ENCODE peak calls at places on chromosomes 16 and 17, in nine cellular contexts. Z is T follicular helper cell; A is nephron progenitor cell; W is ovary; R is T-helper 1 cell; I is stimulated activated CD4-positive, alpha-beta T cell treated with anti-CD3 and anti-CD28 coated beads, Interleukin-4, amount 100 ng/mL, for 24 hours; M is GM03348; O is SK-MEL-5; T is T-helper 17 cell. F is an unnamed sample.

GRCh38 chr16:83145297-83145696 is 518.5 kb downstream of the CDH13 start:
- DNase-seq in Z (no peak), A (no peak), W (no peak), R (no peak), I (no peak), M (no peak), O (no peak), T (no peak), F (no peak)

GRCh38 chr16:57422026-57422944 is 17.7 kb downstream of the CCL17 start:
- DNase-seq in Z (no peak), A (peak; percentile 39), W (peak; percentile 42), R (no peak), I (no peak), M (peak; percentile 67), O (peak; percentile 83), T (no peak), F (no peak)

GRCh38 chr17:56087199-56087598 is 66.1 kb upstream of the ANKFN1 start:
- DNase-seq in Z (no peak), A (no peak), W (no peak), R (no peak), I (no peak), M (no peak), O (no peak), T (no peak), F (no peak)

GRCh38 chr17:45848868-45849535 is 4.3 kb downstream of the SPPL2C start:
- DNase-seq in Z (no peak), A (no peak), W (no peak), R (no peak), I (no peak), M (no peak), O (no peak), T (no peak), F (no peak)

GRCh38 chr16:87098361-87098760 is 218.8 kb downstream of the C16orf95 start:
- DNase-seq in Z (no peak), A (no peak), W (no peak), R (no peak), I (no peak), M (no peak), O (no peak), T (no peak), F (no peak)

GRCh38 chr16:68235882-68236803 is at the start of gene ESRP2:
- DNase-seq in Z (peak; percentile 33), A (peak; percentile 53), W (peak; percentile 71), R (peak; percentile 39), I (no peak), M (no peak), O (no peak), T (peak; percentile 25), F (peak; percentile 39)

GRCh38 chr17:47736501-47737211 is 3.6 kb downstream of the TBX21 start:
- DNase-seq in Z (no peak), A (no peak), W (peak; percentile 3), R (no peak), I (no peak), M (no peak), O (no peak), T (no peak), F (no peak)

GRCh38 chr17:59786536-59787319 is 79.3 kb downstream of the VMP1 start:
- DNase-seq in Z (peak; percentile 71), A (no peak), W (no peak), R (peak; percentile 67), I (peak; percentile 87), M (peak; percentile 84), O (peak; percentile 100), T (peak; percentile 43), F (peak; percentile 76)

GRCh38 chr17:61479493-61480413 is 27.5 kb downstream of the TBX4 start:
- DNase-seq in Z (no peak), A (no peak), W (no peak), R (no peak), I (no peak), M (no peak), O (no peak), T (no peak), F (no peak)

GRCh38 chr16:73319747-73320146 is 271.8 kb upstream of the ZFHX3 start:
- DNase-seq in Z (no peak), A (peak; percentile 28), W (no peak), R (no peak), I (no peak), M (no peak), O (no peak), T (no peak), F (no peak)

GRCh38 chr16:85350973-85351372 is 238.7 kb upstream of the CIBAR2 start:
- DNase-seq in Z (no peak), A (no peak), W (peak; percentile 77), R (no peak), I (no peak), M (peak; percentile 89), O (peak; percentile 81), T (no peak), F (no peak)